ENCODE peak calls at places on chromosomes 3 and 15, in four cellular contexts. V is SW 1271, U is ELR, H is A549. A is an unnamed sample.

GRCh38 chr3:49552087-49552486 is 2.2 kb upstream of the BSN start:
- DNase-seq in U (no peak), H (no peak), V (no peak), A (no peak)

GRCh38 chr15:63870043-63870394 is 36.3 kb upstream of the HERC1 start:
- DNase-seq in U (peak), H (no peak), V (no peak), A (peak)

GRCh38 chr3:46660003-46660402 is 33.5 kb downstream of the ALS2CL start:
- DNase-seq in V (no peak), U (peak), H (no peak), A (peak)

GRCh38 chr3:197465996-197466549 is 89.7 kb downstream of the BDH1 start:
- DNase-seq in V (no peak), U (peak), H (no peak), A (peak)

GRCh38 chr15:70435872-70436271 is 327.5 kb downstream of the UACA start:
- DNase-seq in V (no peak), U (no peak), H (no peak), A (no peak)

GRCh38 chr3:18302517-18302916 is 122.6 kb downstream of the SATB1 start:
- DNase-seq in H (no peak), V (no peak), U (peak), A (peak)

GRCh38 chr3:16794251-16794650 is 90.5 kb upstream of the PLCL2 start:
- DNase-seq in V (no peak), U (no peak), H (no peak), A (peak)

GRCh38 chr3:126128504-126129407 is 44.8 kb upstream of the SLC41A3 start:
- DNase-seq in H (no peak), V (no peak), U (no peak), A (no peak)

GRCh38 chr3:105845488-105845887 is 23.3 kb downstream of the CBLB start:
- DNase-seq in U (no peak), H (no peak), V (no peak), A (no peak)

GRCh38 chr3:25033407-25034029 is 394.5 kb upstream of the RARB start:
- DNase-seq in H (peak), U (peak), V (peak), A (peak)

GRCh38 chr3:9897408-9898372 is 5.0 kb upstream of the IL17RE start:
- DNase-seq in U (peak), H (peak), V (no peak), A (peak)

GRCh38 chr3:16511561-16512434 is 1.7 kb downstream of the RFTN1 start:
- DNase-seq in V (no peak), U (peak), H (no peak), A (no peak)

GRCh38 chr3:17023006-17023664 is 138.4 kb downstream of the PLCL2 start:
- DNase-seq in U (peak), V (no peak), H (no peak), A (no peak)

GRCh38 chr3:43024183-43024865 is 45.2 kb downstream of the GASK1A start:
- DNase-seq in U (no peak), V (no peak), H (no peak), A (no peak)

GRCh38 chr15:28975766-28976179 is 90.0 kb downstream of the APBA2 start:
- DNase-seq in V (peak), U (peak), H (peak), A (peak)

GRCh38 chr3:184227481-184227935 is 1.9 kb upstream of the VWA5B2 start:
- DNase-seq in U (peak), V (peak), H (peak), A (peak)

GRCh38 chr3:123633530-123633929 is 48.7 kb upstream of the HACD2 start:
- DNase-seq in U (no peak), V (no peak), H (no peak), A (no peak)

GRCh38 chr15:90885432-90886290 is 1.4 kb downstream of the FES start:
- DNase-seq in V (peak), H (no peak), U (peak), A (peak)

GRCh38 chr15:41791970-41792637 is 17.8 kb downstream of the MAPKBP1 start:
- DNase-seq in U (no peak), H (no peak), V (no peak), A (no peak)

GRCh38 chr15:75648156-75649000 is 666 bp downstream of the SNX33 start:
- DNase-seq in U (peak), H (no peak), V (no peak), A (no peak)

GRCh38 chr3:113241292-113242033 is 30.1 kb downstream of the BOC start:
- DNase-seq in H (no peak), V (no peak), U (peak), A (no peak)

GRCh38 chr15:69573815-69574472 is 121.3 kb downstream of the RPLP1 start:
- DNase-seq in V (no peak), H (no peak), U (peak), A (peak)

GRCh38 chr15:74193305-74193718 is 9.3 kb downstream of the STRA6 start:
- DNase-seq in V (peak), U (peak), H (no peak), A (peak)

GRCh38 chr3:149581248-149581647 is 76.6 kb downstream of the WWTR1 start:
- DNase-seq in H (no peak), V (peak), U (peak), A (peak)

GRCh38 chr3:156416846-156417581 is 137.9 kb downstream of the SSR3 start:
- DNase-seq in H (no peak), U (no peak), V (no peak), A (peak)

A was measured in PC-3.